ENCODE peak calls at places on chromosomes 3 and 15, in five cellular contexts. V is stomach, L is upper lobe of left lung, P is GM12892, K is HepG2. X is an unnamed sample.

GRCh38 chr3:196016485-196016884 is 65.4 kb downstream of the TFRC start:
- DNase-seq in V (no peak), L (no peak), P (no peak), K (no peak), X (no peak)

GRCh38 chr3:18394384-18394995 is 30.6 kb downstream of the SATB1 start:
- DNase-seq in V (no peak), L (peak), P (no peak), K (no peak), X (no peak)

GRCh38 chr3:71109241-71109976 is 474.1 kb downstream of the FOXP1 start:
- DNase-seq in V (no peak), L (no peak), P (no peak), K (no peak), X (no peak)

GRCh38 chr3:59480486-59480995 is 430.7 kb upstream of the CFAP20DC start:
- DNase-seq in V (no peak), L (no peak), P (no peak), K (no peak), X (no peak)

GRCh38 chr3:79175870-79176269 is 591.9 kb downstream of the ROBO1 start:
- DNase-seq in V (no peak), L (no peak), P (no peak), K (no peak), X (no peak)

GRCh38 chr3:10192953-10193691 is 28.4 kb downstream of the IRAK2 start:
- DNase-seq in V (peak), L (no peak), P (no peak), K (peak), X (no peak)

GRCh38 chr15:31297880-31298456 is 28.7 kb upstream of the KLF13 start:
- DNase-seq in V (peak), L (no peak), P (no peak), K (no peak), X (peak)

GRCh38 chr3:171470714-171471227 is 10.6 kb upstream of the TNIK start:
- DNase-seq in V (no peak), L (no peak), P (no peak), K (no peak), X (no peak)

GRCh38 chr15:30023798-30024295 is 58.9 kb upstream of the GOLGA8J start:
- DNase-seq in V (no peak), L (no peak), P (no peak), K (no peak), X (no peak)

GRCh38 chr15:82858932-82859331 is 49.5 kb downstream of the WHAMM start:
- DNase-seq in V (no peak), L (no peak), P (no peak), K (no peak), X (no peak)

GRCh38 chr3:80192871-80193270 is 425.1 kb upstream of the ROBO1 start:
- DNase-seq in V (no peak), L (no peak), P (no peak), K (no peak), X (no peak)

GRCh38 chr3:149258298-149258697 is 36.7 kb upstream of the CP start:
- DNase-seq in V (no peak), L (no peak), P (no peak), K (no peak), X (no peak)

GRCh38 chr15:70672081-70672480 is 91.3 kb downstream of the UACA start:
- DNase-seq in V (no peak), L (no peak), P (no peak), K (no peak), X (no peak)

GRCh38 chr15:72116680-72117447 is 1.1 kb downstream of the MYO9A start:
- DNase-seq in V (no peak), L (no peak), P (no peak), K (no peak), X (peak)

GRCh38 chr3:19866751-19867347 is 67.2 kb downstream of the EFHB start:
- DNase-seq in V (peak), L (no peak), P (no peak), K (peak), X (no peak)

GRCh38 chr3:101266566-101266965 is 53.8 kb downstream of the IMPG2 start:
- DNase-seq in V (no peak), L (no peak), P (no peak), K (no peak), X (no peak)

GRCh38 chr15:82810061-82810862 is 834 bp downstream of the WHAMM start:
- DNase-seq in V (peak), L (peak), P (no peak), K (peak), X (no peak)

GRCh38 chr15:64888336-64888735 is 23.4 kb upstream of the ANKDD1A start:
- DNase-seq in V (no peak), L (no peak), P (no peak), K (no peak), X (no peak)

GRCh38 chr3:52790337-52790736 is 4.3 kb upstream of the ITIH3 start:
- DNase-seq in V (no peak), L (no peak), P (no peak), K (no peak), X (no peak)

GRCh38 chr15:35624881-35625280 is 78.9 kb upstream of the DPH6 start:
- DNase-seq in V (no peak), L (no peak), P (no peak), K (no peak), X (no peak)

GRCh38 chr3:49454457-49454856 is 15.6 kb upstream of the DAG1 start:
- DNase-seq in V (peak), L (no peak), P (no peak), K (peak), X (no peak)

GRCh38 chr3:87236093-87236492 is 9.0 kb downstream of the CHMP2B start:
- DNase-seq in V (no peak), L (no peak), P (no peak), K (no peak), X (no peak)

GRCh38 chr3:85574306-85574705 is 615.5 kb downstream of the CADM2 start:
- DNase-seq in V (no peak), L (no peak), P (no peak), K (no peak), X (no peak)

GRCh38 chr3:78645628-78646310 is 1122.0 kb downstream of the ROBO1 start:
- DNase-seq in V (no peak), L (no peak), P (no peak), K (peak), X (no peak)

GRCh38 chr3:45137656-45138181 is 8.5 kb downstream of the CDCP1 start:
- DNase-seq in V (no peak), L (no peak), P (no peak), K (no peak), X (no peak)

GRCh38 chr3:172546105-172546504 is 22.9 kb upstream of the TNFSF10 start:
- DNase-seq in V (no peak), L (no peak), P (no peak), K (no peak), X (no peak)

GRCh38 chr15:60237411-60237810 is 160.4 kb downstream of the ANXA2 start:
- DNase-seq in V (no peak), L (no peak), P (no peak), K (no peak), X (no peak)

GRCh38 chr3:197183582-197183981 is 114.8 kb downstream of the DLG1 start:
- DNase-seq in V (no peak), L (no peak), P (no peak), K (no peak), X (no peak)

GRCh38 chr3:45558431-45558830 is 36.1 kb upstream of the LIMD1 start:
- DNase-seq in V (no peak), L (no peak), P (no peak), K (no peak), X (no peak)

GRCh38 chr3:139263798-139264197 is 80.0 kb upstream of the MRPS22 start:
- DNase-seq in V (no peak), L (no peak), P (no peak), K (no peak), X (peak)

GRCh38 chr15:93523490-93523889 is 434.5 kb upstream of the RGMA start:
- DNase-seq in V (no peak), L (no peak), P (no peak), K (no peak), X (no peak)

GRCh38 chr3:172655388-172655787 is 55.5 kb downstream of the NCEH1 start:
- DNase-seq in V (no peak), L (no peak), P (no peak), K (peak), X (no peak)

GRCh38 chr3:30465454-30465853 is 140.9 kb upstream of the TGFBR2 start:
- DNase-seq in V (no peak), L (no peak), P (no peak), K (no peak), X (no peak)

GRCh38 chr3:186361612-186362408 is at the start of gene DGKG:
- DNase-seq in V (peak), L (peak), P (peak), K (no peak), X (peak)

GRCh38 chr15:57138260-57138895 is 219.9 kb downstream of the TCF12 start:
- DNase-seq in V (peak), L (no peak), P (no peak), K (peak), X (no peak)

GRCh38 chr3:64456674-64457073 is 231.1 kb downstream of the ADAMTS9 start:
- DNase-seq in V (no peak), L (no peak), P (no peak), K (no peak), X (no peak)

GRCh38 chr3:13189639-13190375 is 116.6 kb upstream of the IQSEC1 start:
- DNase-seq in V (no peak), L (no peak), P (no peak), K (peak), X (no peak)

GRCh38 chr3:17986393-17986816 is 244.0 kb upstream of the TBC1D5 start:
- DNase-seq in V (no peak), L (no peak), P (no peak), K (no peak), X (no peak)

GRCh38 chr3:194690501-194691372 is 5.1 kb downstream of the FAM43A start:
- DNase-seq in V (peak), L (no peak), P (no peak), K (peak), X (no peak)

GRCh38 chr3:194689493-194689901 is 3.8 kb downstream of the FAM43A start:
- DNase-seq in V (peak), L (no peak), P (no peak), K (no peak), X (no peak)

GRCh38 chr3:194688207-194688711 is 2.6 kb downstream of the FAM43A start:
- DNase-seq in V (peak), L (no peak), P (peak), K (peak), X (no peak)

GRCh38 chr3:194688946-194689345 is 3.3 kb downstream of the FAM43A start:
- DNase-seq in V (peak), L (no peak), P (no peak), K (no peak), X (no peak)

GRCh38 chr3:194691481-194692281 is 6.0 kb downstream of the FAM43A start:
- DNase-seq in V (peak), L (peak), P (peak), K (no peak), X (no peak)
- TF ChIP-seq POLR2AphosphoS5 in V (no peak), L (no peak), P (no peak), K (no peak), X (no peak)

GRCh38 chr15:91099616-91100560 is at the start of gene SV2B:
- DNase-seq in V (peak), L (peak), P (peak), K (no peak), X (peak)
- TF ChIP-seq POLR2A in V (no peak), L (no peak), P (no peak), K (no peak), X (no peak)

GRCh38 chr15:43317566-43318184 is 12.7 kb downstream of the LCMT2 start:
- DNase-seq in V (no peak), L (no peak), P (no peak), K (peak), X (no peak)
- TF ChIP-seq POLR2AphosphoS5 in V (no peak), L (no peak), P (no peak), K (no peak), X (no peak)

DNA sequence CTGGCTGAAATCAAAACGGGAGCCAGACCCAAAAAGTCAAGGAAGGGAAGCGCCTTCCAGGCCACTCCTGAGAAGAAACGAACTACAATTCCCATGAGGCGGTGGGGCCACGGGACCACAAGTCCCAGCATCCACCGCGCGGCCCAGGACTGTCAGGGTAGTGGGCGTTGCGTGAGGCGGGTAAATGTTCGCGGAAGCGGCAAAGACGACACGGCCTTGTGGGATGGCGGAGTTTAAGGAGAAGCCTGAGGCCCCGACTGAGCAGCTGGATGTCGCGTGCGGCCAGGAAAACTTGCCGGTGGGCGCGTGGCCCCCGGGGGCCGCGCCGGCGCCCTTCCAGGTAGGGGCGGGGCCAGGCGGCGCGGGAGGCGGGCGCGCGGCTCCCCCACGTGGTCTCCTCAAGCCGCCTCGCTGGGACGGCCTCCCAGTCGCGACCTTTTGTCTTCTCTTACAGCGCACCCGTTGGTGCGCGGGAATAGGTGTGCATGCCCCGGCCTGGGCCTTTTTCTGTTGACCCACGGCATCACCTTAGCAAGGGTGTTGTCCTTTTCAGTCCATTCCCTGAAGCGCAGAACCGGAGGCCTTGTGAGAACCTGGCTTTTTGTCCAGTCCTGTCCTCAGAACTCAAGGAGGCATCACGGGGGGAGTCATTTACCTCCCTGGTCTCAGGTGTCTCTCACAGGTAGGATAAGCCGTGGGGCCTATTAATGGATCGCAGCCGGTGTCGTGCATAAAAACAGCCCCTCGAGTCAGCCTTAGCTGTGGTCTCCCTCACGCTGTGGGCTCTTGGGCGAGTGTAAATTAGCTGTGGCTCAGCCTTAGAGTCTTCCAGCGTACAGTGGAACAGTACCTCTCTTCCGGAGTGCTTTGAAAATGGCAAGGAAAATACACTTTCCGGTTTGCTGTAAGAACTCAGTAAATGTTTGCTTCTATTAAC is at the start of gene SETMAR:
- DNase-seq in V (peak), L (peak), P (peak), K (peak), X (peak)
- TF ChIP-seq POLR2A in V (no peak), L (peak), P (peak), K (peak), X (peak)

GRCh38 chr3:184362668-184363540 is 1.4 kb downstream of the POLR2H start:
- DNase-seq in V (peak), L (peak), P (peak), K (peak), X (no peak)

GRCh38 chr3:184360834-184361531 is 422 bp downstream of the CLCN2 start:
- DNase-seq in V (no peak), L (no peak), P (no peak), K (no peak), X (no peak)

GRCh38 chr3:184360070-184360833 is 1.2 kb downstream of the CLCN2 start:
- DNase-seq in V (no peak), L (no peak), P (no peak), K (no peak), X (no peak)

GRCh38 chr3:184361932-184362667 is 590 bp downstream of the POLR2H start:
- DNase-seq in V (peak), L (peak), P (no peak), K (no peak), X (no peak)

DNA sequence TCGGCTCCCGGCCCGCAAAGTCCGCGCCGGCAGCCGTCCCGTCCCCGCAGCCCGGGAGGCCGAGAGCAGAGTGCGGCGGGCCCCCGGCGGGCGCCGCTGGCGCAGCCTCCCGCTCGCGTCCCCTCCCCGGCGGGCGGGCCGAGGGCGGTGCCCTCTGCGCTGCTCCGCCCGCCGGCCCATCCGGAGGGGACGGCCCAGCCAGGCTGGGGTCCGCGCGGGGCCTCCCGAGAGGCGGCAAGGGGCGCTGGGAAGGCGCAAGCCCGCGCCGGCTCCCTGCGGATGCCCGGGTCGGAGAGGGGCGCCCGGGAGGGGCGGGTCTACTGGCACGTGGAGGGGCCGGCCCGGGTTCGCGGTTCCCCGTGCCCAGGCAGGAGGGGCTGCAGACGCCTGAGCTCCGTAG is at the start of the genes CLCN2 and POLR2H:
- DNase-seq in V (peak), L (peak), P (no peak), K (peak), X (no peak)
- TF ChIP-seq POLR2AphosphoS5 in V (peak), L (peak), P (no peak), K (peak), X (peak)

GRCh38 chr15:91944334-91944733 is 90.8 kb downstream of the SLCO3A1 start:
- DNase-seq in V (no peak), L (no peak), P (no peak), K (no peak), X (no peak)

GRCh38 chr15:91941871-91942270 is 88.4 kb downstream of the SLCO3A1 start:
- DNase-seq in V (no peak), L (no peak), P (no peak), K (no peak), X (no peak)

GRCh38 chr15:91945385-91945784 is 91.9 kb downstream of the SLCO3A1 start:
- DNase-seq in V (no peak), L (no peak), P (no peak), K (no peak), X (no peak)

GRCh38 chr15:91940466-91941381 is 87.2 kb downstream of the SLCO3A1 start:
- DNase-seq in V (no peak), L (no peak), P (no peak), K (no peak), X (no peak)

GRCh38 chr15:91942676-91943417 is 89.3 kb downstream of the SLCO3A1 start:
- DNase-seq in V (peak), L (peak), P (no peak), K (peak), X (no peak)
- TF ChIP-seq POLR2A in V (no peak), L (no peak), P (no peak), K (no peak), X (no peak)

GRCh38 chr3:109316162-109316730 is at the start of gene DPPA2:
- DNase-seq in V (no peak), L (no peak), P (no peak), K (no peak), X (no peak)
- TF ChIP-seq POLR2AphosphoS5 in V (no peak), L (no peak), P (no peak), K (no peak), X (no peak)